ENCODE peak calls at places on chromosomes 11 and 22, in four cellular contexts. Y is activated T-cell treated with anti-CD3 and anti-CD28 coated beads, Interleukin-2, amount 50 U/mL, for 72 hours; Z is A172; G is MM.1S. F is an unnamed sample.

GRCh38 chr11:66363805-66364535 is 7.6 kb downstream of the SLC29A2 start:
- DNase-seq in Y (peak), Z (no peak), G (peak), F (peak)

GRCh38 chr22:35150163-35151107 is 84.5 kb downstream of the ISX start:
- DNase-seq in Y (peak), Z (peak), G (peak), F (peak)

GRCh38 chr22:49380828-49381114 is 446.9 kb downstream of the BRD1 start:
- DNase-seq in Y (no peak), Z (no peak), G (no peak), F (no peak)

GRCh38 chr22:37820350-37820749 is 2.8 kb upstream of the GALR3 start:
- DNase-seq in Y (no peak), Z (no peak), G (no peak), F (no peak)

GRCh38 chr11:111001986-111002616 is 243.4 kb upstream of the POU2AF2 start:
- DNase-seq in Y (no peak), Z (peak), G (no peak), F (no peak)

GRCh38 chr22:47098554-47098953 is 336.1 kb downstream of the TBC1D22A start:
- DNase-seq in Y (no peak), Z (no peak), G (no peak), F (no peak)

GRCh38 chr22:37599161-37599560 is 9.5 kb upstream of the GGA1 start:
- DNase-seq in Y (no peak), Z (no peak), G (no peak), F (no peak)

GRCh38 chr22:40348025-40348658 is 1.8 kb downstream of the ADSL start:
- DNase-seq in Y (peak), Z (peak), G (peak), F (peak)

GRCh38 chr11:61994981-61995380 is 27.5 kb upstream of the FTH1 start:
- DNase-seq in Y (no peak), Z (no peak), G (no peak), F (no peak)